ENCODE peak calls at places on chromosome 6, in six cellular contexts. H is neural progenitor cell, Q is H1, A is hepatocyte, N is PC-3, S is keratinocyte. P is an unnamed sample.

GRCh38 chr6:842141-842540 is 149.2 kb upstream of the EXOC2 start:
- DNase-seq in N (no peak), Q (no peak), H (no peak), S (no peak), A (no peak), P (no peak)

GRCh38 chr6:87728706-87729105 is 26.7 kb upstream of the AKIRIN2 start:
- DNase-seq in N (no peak), A (no peak), S (no peak), Q (no peak), H (no peak), P (no peak)

GRCh38 chr6:6686748-6687601 is 98.5 kb downstream of the LY86 start:
- DNase-seq in Q (peak), S (peak), N (peak), H (peak), A (peak), P (peak)

GRCh38 chr6:108655840-108656650 is 95.3 kb downstream of the FOXO3 start:
- DNase-seq in A (peak), H (no peak), S (no peak), N (no peak), Q (no peak), P (peak)

GRCh38 chr6:30612213-30612612 is 4.8 kb downstream of the PPP1R10 start:
- DNase-seq in N (peak), Q (no peak), H (peak), A (no peak), S (no peak), P (peak)

GRCh38 chr6:116371384-116372209 is 850 bp downstream of the DSE start:
- DNase-seq in Q (peak), N (peak), A (peak), S (no peak), H (peak), P (peak)

GRCh38 chr6:89347825-89348224 is 4.7 kb downstream of the UBE2J1 start:
- DNase-seq in S (no peak), Q (no peak), H (no peak), N (no peak), A (peak), P (peak)

GRCh38 chr6:56771929-56772607 is 129.4 kb upstream of the DST start:
- DNase-seq in N (no peak), Q (no peak), H (no peak), S (no peak), A (no peak), P (peak)

GRCh38 chr6:41039060-41039998 is at the start of gene UNC5CL:
- DNase-seq in N (peak), S (no peak), Q (peak), A (peak), H (peak), P (peak)

GRCh38 chr6:119110601-119111548 is 32.4 kb upstream of the FAM184A start:
- DNase-seq in S (peak), A (peak), H (peak), N (peak), Q (no peak), P (peak)

GRCh38 chr6:88983532-88983931 is 20.1 kb upstream of the RNGTT start:
- DNase-seq in A (peak), Q (peak), H (peak), N (peak), S (no peak), P (peak)

GRCh38 chr6:161152904-161153662 is 120.8 kb downstream of the AGPAT4 start:
- DNase-seq in A (no peak), S (no peak), Q (no peak), H (no peak), N (no peak), P (peak)

GRCh38 chr6:388202-388903 is 3.2 kb upstream of the IRF4 start:
- DNase-seq in N (no peak), A (no peak), S (no peak), H (no peak), Q (no peak), P (no peak)

GRCh38 chr6:106160189-106160588 is 74.1 kb downstream of the PRDM1 start:
- DNase-seq in S (no peak), H (no peak), A (no peak), Q (no peak), N (no peak), P (no peak)

GRCh38 chr6:125570546-125570945 is 178.9 kb upstream of the HEY2 start:
- DNase-seq in H (no peak), N (no peak), A (no peak), Q (no peak), S (no peak), P (no peak)

GRCh38 chr6:6978731-6979130 is 129.0 kb upstream of the RREB1 start:
- DNase-seq in N (peak), A (no peak), S (no peak), H (no peak), Q (no peak), P (no peak)

GRCh38 chr6:16239798-16240123 is 1.4 kb downstream of the GMPR start:
- DNase-seq in A (no peak), S (no peak), N (no peak), Q (no peak), H (peak), P (peak)

GRCh38 chr6:33064723-33065122 is 8.7 kb downstream of the HLA-DPA1 start:
- DNase-seq in H (no peak), Q (no peak), A (peak), N (no peak), S (no peak), P (no peak)

GRCh38 chr6:113857565-113858066 is 471 bp downstream of the MARCKS start:
- DNase-seq in S (no peak), Q (peak), A (peak), H (peak), N (no peak), P (peak)

GRCh38 chr6:10658910-10659696 is 35.3 kb downstream of the C6orf52 start:
- DNase-seq in N (no peak), A (peak), H (no peak), Q (peak), S (no peak), P (no peak)

GRCh38 chr6:5029609-5030008 is 25.8 kb upstream of the RPP40 start:
- DNase-seq in Q (no peak), A (no peak), N (no peak), S (no peak), H (no peak), P (no peak)

GRCh38 chr6:281469-282103 is 10.7 kb upstream of the DUSP22 start:
- DNase-seq in H (no peak), Q (no peak), A (no peak), N (no peak), S (no peak), P (no peak)

GRCh38 chr6:48919555-48919954 is 543.5 kb downstream of the MMUT start:
- DNase-seq in N (no peak), S (no peak), Q (no peak), A (no peak), H (no peak), P (no peak)

GRCh38 chr6:6994796-6995195 is 113.0 kb upstream of the RREB1 start:
- DNase-seq in A (no peak), H (no peak), Q (no peak), S (no peak), N (no peak), P (no peak)

GRCh38 chr6:45420083-45420908 is 42.6 kb upstream of the SUPT3H start:
- DNase-seq in Q (no peak), A (peak), S (no peak), H (peak), N (peak), P (peak)

GRCh38 chr6:87473419-87473903 is 687 bp downstream of the SLC35A1 start:
- DNase-seq in A (peak), N (peak), S (no peak), H (peak), Q (no peak), P (peak)

GRCh38 chr6:34657307-34657978 is 39.1 kb downstream of the ILRUN start:
- DNase-seq in A (peak), H (no peak), N (peak), S (no peak), Q (no peak), P (peak)

GRCh38 chr6:140623498-140623897 is 1249.0 kb upstream of the CITED2 start:
- DNase-seq in A (no peak), N (peak), H (no peak), Q (no peak), S (peak), P (peak)

GRCh38 chr6:79841577-79842381 is 105.6 kb downstream of the ELOVL4 start:
- DNase-seq in S (no peak), Q (no peak), N (peak), H (no peak), A (no peak), P (peak)

GRCh38 chr6:157756708-157757429 is 66.2 kb upstream of the SNX9 start:
- DNase-seq in N (peak), S (no peak), H (peak), Q (peak), A (peak), P (peak)

GRCh38 chr6:137495652-137496391 is 1.6 kb upstream of the OLIG3 start:
- DNase-seq in H (peak), Q (peak), N (no peak), S (no peak), A (no peak), P (no peak)

GRCh38 chr6:137494967-137495595 is 887 bp upstream of the OLIG3 start:
- DNase-seq in S (no peak), Q (no peak), N (no peak), H (peak), A (no peak), P (no peak)

GRCh38 chr6:137496909-137497721 is 2.9 kb upstream of the OLIG3 start:
- DNase-seq in S (no peak), N (no peak), H (peak), Q (peak), A (no peak), P (no peak)

GRCh38 chr6:137497722-137498463 is 3.7 kb upstream of the OLIG3 start:
- DNase-seq in N (no peak), Q (peak), A (no peak), H (peak), S (no peak), P (no peak)

DNA sequence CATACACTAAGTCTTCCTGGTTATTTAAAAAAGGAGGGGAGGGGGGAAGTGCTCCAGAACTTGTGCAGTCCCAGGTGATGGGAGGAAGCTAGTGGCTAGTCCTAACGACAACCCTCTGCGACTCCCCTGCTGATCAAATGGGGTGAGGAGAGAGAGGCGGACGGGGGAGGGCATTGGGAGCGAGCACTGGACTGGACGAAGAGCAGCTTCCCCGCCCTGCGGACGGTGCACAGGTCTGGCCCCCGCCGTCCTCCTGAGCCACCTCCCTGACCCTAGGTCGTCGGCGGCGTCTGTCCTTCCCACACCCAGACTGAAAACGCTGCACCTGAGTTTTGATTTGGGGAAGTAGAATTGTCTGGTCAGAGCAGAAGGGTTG is 2.2 kb upstream of the OLIG3 start:
- DNase-seq in S (no peak), N (no peak), Q (peak), A (no peak), H (peak), P (no peak)
- TF ChIP-seq EZH2 in S (no peak), N (no peak), Q (peak), A (peak), H (peak), P (peak)

GRCh38 chr6:3228046-3228671 is 706 bp upstream of the TUBB2B start:
- DNase-seq in S (no peak), A (peak), Q (peak), N (no peak), H (peak), P (no peak)

GRCh38 chr6:3231213-3232016 is 4.0 kb upstream of the TUBB2B start:
- DNase-seq in S (no peak), N (peak), H (peak), Q (peak), A (peak), P (peak)

GRCh38 chr6:3228791-3229565 is 1.5 kb upstream of the TUBB2B start:
- DNase-seq in H (peak), S (no peak), Q (peak), A (peak), N (no peak), P (no peak)

GRCh38 chr6:3230275-3231212 is 3.1 kb upstream of the TUBB2B start:
- DNase-seq in A (peak), S (no peak), N (no peak), Q (peak), H (peak), P (peak)

DNA sequence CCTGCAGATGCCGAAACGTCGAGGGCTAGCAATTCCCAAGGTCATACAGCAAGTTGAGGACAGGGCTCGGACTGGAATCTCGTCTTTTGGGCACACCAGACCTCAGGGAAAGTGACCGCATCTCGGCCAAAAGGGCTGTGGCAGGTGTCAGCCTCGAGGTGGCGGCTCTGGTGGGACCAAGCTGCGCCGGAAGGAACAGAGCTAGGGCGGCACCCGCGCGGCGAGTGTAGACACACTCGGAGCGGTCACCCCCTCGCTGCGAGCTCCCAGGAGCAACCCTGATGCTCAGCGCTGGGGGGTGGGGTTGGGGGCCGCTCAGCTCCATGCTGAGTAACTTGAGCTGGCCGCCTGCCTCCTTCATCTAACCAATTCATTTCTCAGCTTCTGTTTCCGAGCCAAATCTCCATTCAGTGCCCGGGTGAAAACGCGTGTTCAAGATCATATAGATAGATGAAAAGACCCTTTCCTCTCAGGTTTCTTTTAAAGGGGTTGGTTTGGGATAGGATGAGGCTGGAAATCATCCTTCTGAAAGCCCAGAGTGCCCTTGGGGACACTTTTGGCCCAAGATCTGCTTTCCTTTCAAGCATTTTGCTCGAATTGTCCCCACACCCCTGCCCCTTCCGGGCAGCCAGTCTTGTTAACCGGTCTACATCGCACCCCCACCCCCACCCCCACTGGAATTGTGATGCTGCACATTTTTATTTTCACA is 2.3 kb upstream of the TUBB2B start:
- DNase-seq in H (peak), S (no peak), A (peak), N (no peak), Q (no peak), P (peak)
- TF ChIP-seq EZH2 in H (no peak), S (peak), A (no peak), N (no peak), Q (peak), P (no peak)

DNA sequence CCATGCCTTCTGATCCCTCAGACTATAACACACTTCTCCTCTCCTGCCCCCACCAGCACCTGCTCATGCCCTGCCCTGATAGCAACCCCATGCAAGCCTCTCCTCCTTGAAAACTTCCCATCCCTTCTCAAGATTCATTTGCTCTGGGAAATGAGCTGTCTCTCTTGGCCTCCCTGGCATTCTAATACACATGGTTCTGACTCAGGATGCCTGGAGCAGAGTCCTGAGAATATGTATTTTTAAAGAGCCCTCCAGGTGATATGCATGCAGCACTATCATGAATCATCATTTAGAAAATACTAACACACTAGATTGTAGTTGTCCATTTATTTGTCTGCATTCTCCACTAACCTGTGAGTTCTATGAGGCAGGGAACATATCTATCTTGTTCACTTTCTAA is 26.6 kb downstream of the HDGFL1 start:
- DNase-seq in S (peak), A (peak), Q (no peak), H (no peak), N (peak), P (peak)
- TF ChIP-seq EZH2 in S (no peak), A (no peak), Q (no peak), H (no peak), N (no peak), P (no peak)

GRCh38 chr6:166268431-166268830 is 39.8 kb downstream of the PRR18 start:
- DNase-seq in A (no peak), S (no peak), H (no peak), N (no peak), Q (no peak), P (no peak)
- TF ChIP-seq EZH2 in A (no peak), S (no peak), H (no peak), N (no peak), Q (no peak), P (no peak)

GRCh38 chr6:75205776-75206334 is at the start of gene COL12A1:
- DNase-seq in Q (peak), H (peak), A (peak), S (peak), N (peak), P (peak)

GRCh38 chr6:75208564-75209431 is 2.9 kb upstream of the COL12A1 start:
- DNase-seq in S (no peak), H (peak), A (peak), N (peak), Q (peak), P (peak)

GRCh38 chr6:75209432-75209723 is 3.5 kb upstream of the COL12A1 start:
- DNase-seq in S (no peak), H (no peak), N (no peak), Q (no peak), A (no peak), P (no peak)

GRCh38 chr6:75206338-75207210 is 721 bp upstream of the COL12A1 start:
- DNase-seq in N (no peak), S (no peak), H (peak), Q (peak), A (peak), P (peak)

GRCh38 chr6:75207211-75207984 is 1.5 kb upstream of the COL12A1 start:
- DNase-seq in H (peak), Q (peak), A (peak), N (no peak), S (no peak), P (peak)
- TF ChIP-seq EZH2 in H (no peak), Q (peak), A (peak), N (no peak), S (no peak), P (no peak)

DNA sequence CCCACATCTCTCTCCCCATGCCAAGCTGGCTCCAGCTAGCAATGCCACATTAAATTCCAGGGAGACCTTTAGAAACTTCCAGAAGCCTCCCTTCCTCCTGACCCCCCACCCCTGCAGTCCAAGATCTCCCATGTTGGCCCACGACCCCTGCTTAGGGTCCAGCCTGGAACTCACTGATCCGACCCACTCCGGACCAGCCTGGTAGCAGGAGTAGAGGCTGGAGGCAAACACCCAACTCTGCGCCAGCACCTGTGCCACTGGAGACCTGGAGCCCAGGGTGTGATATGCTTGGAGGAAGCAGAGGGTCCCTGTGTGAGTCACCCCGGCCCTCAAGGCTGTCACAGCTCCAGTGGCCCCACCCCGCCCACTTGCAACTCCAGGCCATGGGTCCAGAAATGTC is 3.3 kb upstream of the ULBP1 start:
- DNase-seq in S (no peak), A (no peak), N (no peak), Q (peak), H (no peak), P (no peak)
- TF ChIP-seq EZH2 in S (no peak), A (no peak), N (no peak), Q (no peak), H (no peak), P (no peak)

GRCh38 chr6:99612551-99613397 is 6.1 kb downstream of the PRDM13 start:
- DNase-seq in N (no peak), S (no peak), H (peak), Q (peak), A (no peak), P (no peak)

GRCh38 chr6:99611148-99611547 is 4.5 kb downstream of the PRDM13 start:
- DNase-seq in A (no peak), N (no peak), H (peak), S (no peak), Q (no peak), P (no peak)

GRCh38 chr6:99614430-99615161 is 8.0 kb downstream of the PRDM13 start:
- DNase-seq in S (no peak), A (peak), N (no peak), Q (no peak), H (peak), P (peak)

GRCh38 chr6:99613398-99613704 is 6.7 kb downstream of the PRDM13 start:
- DNase-seq in H (peak), N (no peak), S (no peak), A (peak), Q (no peak), P (peak)

GRCh38 chr6:99613705-99614429 is 7.2 kb downstream of the PRDM13 start:
- DNase-seq in H (peak), N (no peak), S (no peak), Q (peak), A (peak), P (peak)
- TF ChIP-seq EZH2 in H (peak), N (no peak), S (peak), Q (no peak), A (peak), P (peak)

GRCh38 chr6:13079096-13079758 is 249.1 kb downstream of the TBC1D7 start:
- DNase-seq in H (no peak), Q (no peak), S (no peak), A (no peak), N (no peak), P (peak)
- TF ChIP-seq EZH2 in H (no peak), Q (no peak), S (no peak), A (no peak), N (no peak), P (no peak)